ENCODE peak calls at places on chromosome 3, in four cellular contexts. Q is GM12878, A is K562, V is HepG2. N is an unnamed sample.

GRCh38 chr3:116000315-116000714 is 377.0 kb downstream of the GAP43 start:
- DNase-seq in V (peak; percentile 20), Q (peak; percentile 37), A (peak; percentile 26), N (no peak)

GRCh38 chr3:134351421-134351820 is 22.8 kb downstream of the AMOTL2 start:
- DNase-seq in A (no peak), V (no peak), Q (no peak), N (no peak)

GRCh38 chr3:55661141-55661540 is 174.0 kb upstream of the WNT5A start:
- DNase-seq in V (no peak), A (no peak), Q (peak; percentile 45), N (no peak)

GRCh38 chr3:59502806-59503205 is 453.0 kb upstream of the CFAP20DC start:
- DNase-seq in A (no peak), Q (no peak), V (no peak), N (no peak)

GRCh38 chr3:89227218-89227617 is 119.8 kb downstream of the EPHA3 start:
- DNase-seq in Q (no peak), A (no peak), V (no peak), N (no peak)

GRCh38 chr3:46905191-46905560 is 27.7 kb downstream of the PTH1R start:
- DNase-seq in V (no peak), Q (no peak), A (no peak), N (no peak)

GRCh38 chr3:43178891-43179366 is 73.0 kb upstream of the POMGNT2 start:
- DNase-seq in V (peak; percentile 91), A (no peak), Q (no peak), N (no peak)

GRCh38 chr3:31444220-31445142 is 88.2 kb upstream of the STT3B start:
- DNase-seq in Q (no peak), A (no peak), V (no peak), N (no peak)

GRCh38 chr3:166837535-166837934 is 542.6 kb downstream of the ZBBX start:
- DNase-seq in A (no peak), Q (no peak), V (peak; percentile 32), N (no peak)

GRCh38 chr3:158748237-158748828 is 16.1 kb upstream of the RARRES1 start:
- DNase-seq in Q (no peak), A (no peak), V (no peak), N (no peak)

GRCh38 chr3:107662109-107662477 is 139.3 kb downstream of the BBX start:
- DNase-seq in A (no peak), V (no peak), Q (no peak), N (no peak)

GRCh38 chr3:134336587-134336986 is 37.7 kb downstream of the AMOTL2 start:
- DNase-seq in A (no peak), V (no peak), Q (no peak), N (no peak)

GRCh38 chr3:10534066-10534465 is 28.7 kb upstream of the ATP2B2 start:
- DNase-seq in Q (no peak), V (no peak), A (no peak), N (no peak)

GRCh38 chr3:189232790-189233189 is 61.0 kb downstream of the TPRG1 start:
- DNase-seq in Q (no peak), V (no peak), A (no peak), N (no peak)

GRCh38 chr3:17983106-17983505 is 240.7 kb upstream of the TBC1D5 start:
- DNase-seq in Q (no peak), V (no peak), A (no peak), N (no peak)

GRCh38 chr3:59161048-59161447 is 111.2 kb upstream of the CFAP20DC start:
- DNase-seq in Q (no peak), A (no peak), V (no peak), N (no peak)

GRCh38 chr3:13346481-13347389 is 73.4 kb downstream of the NUP210 start:
- DNase-seq in V (no peak), Q (no peak), A (no peak), N (no peak)

GRCh38 chr3:37247398-37248114 is 73.2 kb upstream of the LRRFIP2 start:
- DNase-seq in V (no peak), Q (no peak), A (no peak), N (no peak)

GRCh38 chr3:159859424-159859823 is 129.2 kb upstream of the IL12A start:
- DNase-seq in A (no peak), Q (no peak), V (no peak), N (no peak)
- TF ChIP-seq BRCA1 in A (no peak), Q (no peak), V (no peak), N (no peak)

GRCh38 chr3:157274644-157275137 is 114.7 kb upstream of the CCNL1 start:
- DNase-seq in A (no peak), V (no peak), Q (no peak), N (peak; percentile 3)
- TF ChIP-seq SRF in A (no peak), V (no peak), Q (no peak), N (no peak)

GRCh38 chr3:101038880-101039279 is 45.7 kb upstream of the ABI3BP start:
- DNase-seq in A (no peak), V (no peak), Q (no peak), N (no peak)

GRCh38 chr3:101036676-101037075 is 43.5 kb upstream of the ABI3BP start:
- DNase-seq in V (no peak), Q (no peak), A (no peak), N (no peak)

GRCh38 chr3:101037613-101038012 is 44.4 kb upstream of the ABI3BP start:
- DNase-seq in A (no peak), Q (no peak), V (no peak), N (no peak)

GRCh38 chr3:101039285-101039684 is 46.1 kb upstream of the ABI3BP start:
- DNase-seq in Q (no peak), V (no peak), A (no peak), N (no peak)

DNA sequence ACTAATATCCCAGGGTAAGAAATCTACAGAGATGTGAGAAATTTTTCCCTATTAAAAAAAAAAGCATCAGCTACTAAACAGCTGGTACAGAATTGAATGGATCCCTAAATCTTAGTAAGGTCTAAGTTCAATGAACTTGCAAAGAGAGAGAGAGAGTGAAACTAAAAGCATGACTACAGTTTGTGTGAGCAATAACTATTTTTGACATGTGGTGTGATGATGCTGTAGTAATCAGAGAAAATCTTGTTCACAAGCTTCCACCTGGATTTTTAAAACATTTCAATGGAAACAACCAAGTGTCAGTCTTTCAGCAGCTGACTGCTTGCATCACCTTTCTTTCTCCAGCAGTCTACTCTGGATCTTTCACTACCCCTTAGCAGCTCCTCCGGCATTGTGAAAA is 45.2 kb upstream of the ABI3BP start:
- DNase-seq in Q (no peak), V (no peak), A (no peak), N (no peak)
- TF ChIP-seq BRCA1 in Q (no peak), V (no peak), A (no peak), N (no peak)

DNA sequence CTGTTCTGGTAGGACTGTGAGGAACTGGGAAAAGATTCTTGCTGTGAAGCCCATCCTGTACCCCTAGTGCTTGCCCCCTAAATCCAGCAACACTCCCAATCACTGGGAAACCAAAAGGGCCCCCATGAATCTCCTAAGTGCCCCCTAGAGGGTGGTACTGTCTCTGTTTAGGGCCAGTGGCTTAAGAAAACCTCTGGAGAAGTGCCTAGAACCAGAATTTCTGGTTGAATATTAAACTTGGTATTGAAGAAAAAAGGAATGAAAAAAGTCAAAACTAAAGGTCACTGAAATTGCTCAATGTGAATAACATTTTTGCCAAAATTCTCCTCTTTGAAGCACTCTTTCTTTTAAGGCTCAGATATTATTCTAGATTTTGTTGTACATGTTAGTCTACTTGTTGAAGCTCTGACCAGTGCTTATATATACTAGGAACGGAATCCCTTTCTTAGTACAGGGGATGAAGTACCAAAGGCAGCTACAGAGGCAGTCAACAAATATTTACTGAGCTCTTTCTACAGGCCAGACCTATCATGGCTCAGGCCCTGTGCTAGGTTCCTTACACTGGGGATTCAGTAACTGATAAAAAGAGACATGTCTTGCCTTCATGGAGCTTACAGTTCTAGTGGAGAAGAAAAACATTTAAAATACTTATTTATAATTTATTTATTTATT is 138.8 kb downstream of the MYLK start:
- DNase-seq in V (peak; percentile 44), A (no peak), Q (no peak), N (no peak)
- TF ChIP-seq SRF in V (no peak), A (no peak), Q (no peak), N (no peak)